ENCODE peak calls at places on chromosomes 5 and 9, in six cellular contexts. J is left lung, H is RWPE2, L is pancreas, O is AG04450, K is astrocyte. S is an unnamed sample. For H3K27me3 and H3K9me3, the result is how much of the 10 kb centered on the place peaks cover.

GRCh38 chr5:59357421-59357977 is 536.0 kb downstream of the PDE4D start:
- DNase-seq in J (peak), H (no peak), L (no peak), O (no peak), K (peak), S (no peak)

GRCh38 chr9:127539259-127539981 is 72.7 kb upstream of the STXBP1 start:
- DNase-seq in J (no peak), H (no peak), L (no peak), O (no peak), K (no peak), S (no peak)

GRCh38 chr9:16869140-16869903 is 1.1 kb downstream of the BNC2 start:
- DNase-seq in J (no peak), H (no peak), L (no peak), O (no peak), K (peak), S (no peak)

GRCh38 chr5:123007771-123008170 is 28.8 kb downstream of the PPIC start:
- DNase-seq in J (no peak), H (no peak), L (no peak), O (no peak), K (no peak), S (no peak)

GRCh38 chr5:95591490-95591901 is 28.4 kb upstream of the GPR150 start:
- DNase-seq in J (no peak), H (no peak), L (no peak), O (peak), K (peak), S (no peak)

GRCh38 chr5:90934091-90934719 is 375.6 kb downstream of the ADGRV1 start:
- DNase-seq in J (no peak), H (no peak), L (no peak), O (no peak), K (no peak), S (no peak)

GRCh38 chr9:86041331-86041741 is 58.0 kb downstream of the GOLM1 start:
- DNase-seq in J (no peak), H (no peak), L (no peak), O (peak), K (peak), S (no peak)

GRCh38 chr9:5922192-5922591 is 31.5 kb downstream of the MLANA start:
- DNase-seq in J (no peak), H (no peak), L (no peak), O (no peak), K (no peak), S (no peak)

GRCh38 chr9:83208065-83208850 is 145.3 kb upstream of the RASEF start:
- DNase-seq in J (no peak), H (no peak), L (no peak), O (no peak), K (peak), S (no peak)

GRCh38 chr9:33196736-33197135 is 29.6 kb upstream of the B4GALT1 start:
- DNase-seq in J (no peak), H (no peak), L (no peak), O (no peak), K (no peak), S (no peak)

GRCh38 chr9:131323629-131324028 is 34.1 kb downstream of the PLPP7 start:
- DNase-seq in J (no peak), H (no peak), L (peak), O (no peak), K (no peak), S (no peak)

GRCh38 chr5:59768204-59769040 is 125.1 kb downstream of the PDE4D start:
- DNase-seq in J (peak), H (peak), L (peak), O (no peak), K (peak), S (no peak)

GRCh38 chr9:86460211-86461002 is 106.2 kb upstream of the TUT7 start:
- DNase-seq in J (no peak), H (no peak), L (no peak), O (no peak), K (peak), S (no peak)

GRCh38 chr5:76303917-76304316 is 99.2 kb upstream of the IQGAP2 start:
- DNase-seq in J (no peak), H (no peak), L (peak), O (no peak), K (no peak), S (no peak)

GRCh38 chr5:83219077-83219476 is 141.7 kb downstream of the XRCC4 start:
- DNase-seq in J (no peak), H (no peak), L (no peak), O (no peak), K (no peak), S (no peak)

GRCh38 chr5:83493644-83494043 is 22.1 kb downstream of the VCAN start:
- DNase-seq in J (no peak), H (no peak), L (no peak), O (no peak), K (no peak), S (no peak)

GRCh38 chr5:79702606-79703380 is 13.2 kb downstream of the CMYA5 start:
- DNase-seq in J (no peak), H (no peak), L (no peak), O (no peak), K (no peak), S (no peak)

GRCh38 chr5:72633041-72633445 is 125.8 kb upstream of the ZNF366 start:
- DNase-seq in J (no peak), H (no peak), L (no peak), O (no peak), K (no peak), S (no peak)

GRCh38 chr5:8500426-8500825 is 631.5 kb downstream of the MTRR start:
- DNase-seq in J (no peak), H (no peak), L (no peak), O (no peak), K (no peak), S (no peak)

GRCh38 chr5:139294372-139295165 is 1.0 kb downstream of the MATR3 start:
- DNase-seq in J (peak), H (peak), L (peak), O (peak), K (peak), S (peak)

GRCh38 chr5:94281402-94281801 is 337.0 kb downstream of the KIAA0825 start:
- DNase-seq in J (no peak), H (no peak), L (no peak), O (no peak), K (no peak), S (no peak)

GRCh38 chr5:115419794-115420585 is 123.5 kb upstream of the CCDC112 start:
- DNase-seq in J (peak), H (peak), L (no peak), O (peak), K (peak), S (no peak)

GRCh38 chr9:8799231-8800014 is 999.8 kb upstream of the DMAC1 start:
- DNase-seq in J (no peak), H (no peak), L (no peak), O (no peak), K (no peak), S (no peak)

GRCh38 chr9:122857810-122858209 is 29.4 kb upstream of the PDCL start:
- DNase-seq in J (no peak), H (no peak), L (no peak), O (no peak), K (no peak), S (no peak)

GRCh38 chr9:32741706-32742105 is 41.6 kb upstream of the TMEM215 start:
- DNase-seq in J (no peak), H (no peak), L (no peak), O (no peak), K (peak), S (no peak)

GRCh38 chr9:29214702-29215248 is 1641.5 kb upstream of the C9orf72 start:
- DNase-seq in J (no peak), H (no peak), L (no peak), O (no peak), K (no peak), S (no peak)

GRCh38 chr5:173615884-173616576 is 420 bp downstream of the BOD1 start:
- DNase-seq in J (peak), H (peak), L (peak), O (peak), K (peak), S (peak)

GRCh38 chr5:37725185-37725584 is 114.7 kb downstream of the GDNF start:
- DNase-seq in J (no peak), H (no peak), L (no peak), O (no peak), K (no peak), S (no peak)

GRCh38 chr9:134947265-134947955 is 29.7 kb upstream of the FCN1 start:
- DNase-seq in J (no peak), H (no peak), L (no peak), O (no peak), K (no peak), S (no peak)

GRCh38 chr5:84274585-84275468 is 109.9 kb downstream of the EDIL3 start:
- DNase-seq in J (no peak), H (no peak), L (no peak), O (no peak), K (no peak), S (no peak)

GRCh38 chr5:39599721-39600431 is 175.1 kb upstream of the DAB2 start:
- DNase-seq in J (no peak), H (no peak), L (no peak), O (no peak), K (peak), S (no peak)

GRCh38 chr5:145245354-145245753 is 589.8 kb downstream of the PRELID2 start:
- DNase-seq in J (no peak), H (no peak), L (no peak), O (no peak), K (no peak), S (no peak)

GRCh38 chr5:59136575-59136974 is 553.7 kb downstream of the RAB3C start:
- DNase-seq in J (no peak), H (no peak), L (no peak), O (no peak), K (no peak), S (no peak)

GRCh38 chr5:73198833-73199592 is 26.0 kb downstream of the TMEM174 start:
- DNase-seq in J (no peak), H (no peak), L (no peak), O (no peak), K (no peak), S (no peak)

GRCh38 chr9:19650292-19650691 is 138.5 kb downstream of the SLC24A2 start:
- DNase-seq in J (no peak), H (no peak), L (no peak), O (no peak), K (no peak), S (no peak)

DNA sequence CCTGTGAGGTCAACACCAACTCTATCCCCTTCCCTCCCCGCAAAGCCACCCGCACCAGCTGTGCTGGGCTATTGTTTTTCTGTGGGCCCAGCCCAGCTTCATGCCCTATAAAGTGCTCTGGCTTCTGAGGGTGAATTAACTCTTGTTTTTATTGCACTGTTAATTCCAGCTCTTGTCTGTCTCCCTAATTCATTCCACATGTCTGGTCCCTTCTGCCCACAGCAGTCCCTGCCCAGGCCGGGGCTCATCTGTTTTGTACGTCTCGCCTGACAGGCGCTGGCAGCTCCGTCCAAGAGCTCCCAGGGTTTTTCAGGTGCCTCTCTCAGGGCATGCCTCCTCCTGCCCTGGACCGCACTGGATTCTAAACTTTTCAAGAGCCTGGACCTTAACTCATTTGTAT is 118.9 kb downstream of the PDZD2 start:
- DNase-seq in J (no peak), H (no peak), L (no peak), O (no peak), K (no peak), S (no peak)
- H3K27me3 ChIP-seq in J (under half), H (under half), L (under half), O (under half), K (under half), S (under half)

GRCh38 chr9:93340091-93340490 is 111.4 kb upstream of the FAM120A start:
- DNase-seq in J (no peak), H (no peak), L (no peak), O (no peak), K (no peak), S (no peak)

GRCh38 chr9:93332317-93332716 is 119.2 kb upstream of the FAM120A start:
- DNase-seq in J (no peak), H (no peak), L (no peak), O (no peak), K (no peak), S (no peak)

GRCh38 chr9:93336720-93337119 is 114.8 kb upstream of the FAM120A start:
- DNase-seq in J (no peak), H (no peak), L (no peak), O (no peak), K (no peak), S (no peak)
- H3K9me3 ChIP-seq in J (under half), H (under half), L (under half), O (under half), K (under half), S (under half)

DNA sequence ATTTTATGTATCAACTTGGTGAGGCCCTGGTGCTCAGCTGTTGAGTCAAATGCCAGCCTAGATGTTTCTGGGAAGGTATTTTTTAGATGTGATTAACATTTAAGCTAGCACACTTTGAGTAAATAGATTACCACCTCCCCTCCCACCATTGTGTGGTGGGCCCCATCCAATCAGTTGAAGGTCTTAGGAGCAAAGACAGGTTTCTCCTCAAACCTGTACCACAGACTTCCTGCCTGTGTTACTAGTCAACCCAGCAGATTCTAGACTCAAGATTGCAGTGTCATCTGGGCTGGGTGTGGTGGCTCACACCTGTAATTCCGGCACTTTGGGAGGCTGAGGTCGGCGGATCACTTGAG is 33.8 kb downstream of the MRPL36 start:
- DNase-seq in J (no peak), H (no peak), L (no peak), O (no peak), K (no peak), S (no peak)
- H3K27me3 ChIP-seq in J (half or more), H (under half), L (under half), O (under half), K (under half), S (under half)

GRCh38 chr5:179130101-179130681 is 70.0 kb downstream of the ZNF354C start:
- DNase-seq in J (no peak), H (peak), L (no peak), O (no peak), K (no peak), S (peak)
- H3K9me3 ChIP-seq in J (under half), H (under half), L (under half), O (half or more), K (under half), S (under half)

GRCh38 chr5:135035678-135036030 is 1.6 kb upstream of the PITX1 start:
- DNase-seq in J (no peak), H (no peak), L (no peak), O (no peak), K (no peak), S (no peak)
- H3K27me3 ChIP-seq in J (half or more), H (under half), L (under half), O (under half), K (half or more), S (half or more)

GRCh38 chr9:96758845-96759673 is 18.8 kb downstream of the ZNF510 start:
- DNase-seq in J (no peak), H (no peak), L (no peak), O (no peak), K (peak), S (no peak)

GRCh38 chr9:96766199-96766598 is 11.7 kb downstream of the ZNF510 start:
- DNase-seq in J (no peak), H (no peak), L (no peak), O (no peak), K (no peak), S (no peak)

DNA sequence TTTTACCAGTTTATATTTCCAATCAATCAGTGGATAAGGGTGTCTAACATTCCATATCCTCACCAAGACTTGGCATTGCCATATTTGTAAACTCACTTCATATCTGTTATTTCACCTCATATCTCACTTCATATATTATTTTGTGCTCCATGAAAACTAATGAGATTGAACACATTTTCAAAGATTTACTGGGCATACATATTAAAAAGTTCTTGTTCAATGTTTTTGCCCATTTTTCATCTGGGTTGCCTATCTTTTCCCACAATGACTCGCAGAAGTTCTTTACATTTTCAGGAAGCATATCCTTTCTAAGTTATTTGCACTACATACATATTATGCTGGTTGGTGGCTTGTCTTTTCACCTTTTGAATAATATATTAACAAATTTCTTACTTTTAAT is 15.3 kb downstream of the ZNF510 start:
- DNase-seq in J (no peak), H (no peak), L (no peak), O (no peak), K (no peak), S (no peak)
- H3K9me3 ChIP-seq in J (half or more), H (half or more), L (under half), O (under half), K (half or more), S (half or more)

GRCh38 chr5:1005362-1005851 is 3.2 kb upstream of the NKD2 start:
- DNase-seq in J (peak), H (peak), L (peak), O (no peak), K (no peak), S (no peak)

GRCh38 chr5:1005904-1006655 is 2.5 kb upstream of the NKD2 start:
- DNase-seq in J (peak), H (peak), L (peak), O (no peak), K (no peak), S (peak)

GRCh38 chr5:1006656-1007071 is 1.9 kb upstream of the NKD2 start:
- DNase-seq in J (no peak), H (no peak), L (peak), O (no peak), K (no peak), S (no peak)

GRCh38 chr5:1003296-1003937 is 5.2 kb upstream of the NKD2 start:
- DNase-seq in J (peak), H (peak), L (peak), O (no peak), K (no peak), S (peak)

DNA sequence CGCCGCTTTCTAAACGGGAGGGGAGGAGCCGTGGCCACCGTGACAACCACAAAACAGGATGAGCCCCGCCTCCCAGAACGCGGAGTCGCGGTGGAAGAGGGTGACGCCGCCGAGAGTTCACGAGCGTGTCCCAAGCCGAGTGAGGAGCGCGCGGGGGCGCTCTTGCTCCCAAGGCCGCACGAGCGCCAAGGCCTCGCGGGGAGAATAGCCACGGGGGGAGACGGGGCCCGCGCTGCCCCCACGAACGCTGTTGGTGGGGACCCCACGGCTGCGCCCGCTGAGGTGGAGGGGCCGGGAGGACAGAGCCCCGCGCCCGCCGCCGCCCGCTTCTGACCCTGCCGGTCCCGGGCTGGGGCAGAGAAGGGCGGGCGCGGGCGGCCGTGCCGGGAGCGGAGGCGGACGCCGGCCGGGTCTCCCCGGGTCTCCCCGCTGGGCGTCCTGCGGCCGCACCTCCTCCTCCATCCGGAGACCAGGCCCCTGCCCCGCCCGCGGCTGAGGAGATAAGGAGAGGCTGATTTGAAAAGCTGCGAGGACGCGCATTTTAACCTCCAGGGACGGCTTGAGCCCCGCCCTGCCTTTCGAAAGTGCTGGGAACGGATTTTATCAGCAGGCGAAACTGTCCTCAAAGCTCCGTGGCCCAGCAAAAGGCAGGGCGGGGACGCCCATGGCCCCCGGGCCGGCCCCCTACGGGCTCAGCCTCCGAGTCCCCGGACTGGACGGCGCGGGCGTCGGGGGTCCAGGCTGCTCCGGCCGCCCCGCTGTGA is 3.8 kb upstream of the NKD2 start:
- DNase-seq in J (peak), H (peak), L (peak), O (no peak), K (no peak), S (peak)
- H3K27me3 ChIP-seq in J (half or more), H (half or more), L (under half), O (half or more), K (half or more), S (under half)

S was measured in breast epithelium.